ENCODE peak calls at places on chromosome 20, in nine cellular contexts. M is GM23338, S is sigmoid colon, A is transverse colon, P is stomach, L is HL-60, I is Panc1, W is K562, R is breast epithelium. H is an unnamed sample.

GRCh38 chr20:24340933-24341332 is 128.5 kb upstream of the SYNDIG1 start:
- DNase-seq in S (no peak), I (no peak), W (no peak), M (no peak), A (no peak), R (no peak), P (no peak), L (no peak), H (no peak)

GRCh38 chr20:45952861-45953260 is 18.4 kb downstream of the PCIF1 start:
- DNase-seq in A (no peak), R (no peak), S (no peak), P (no peak), W (no peak), M (no peak), L (no peak), I (no peak), H (peak; percentile 56)

GRCh38 chr20:59955131-59955796 is 3.0 kb upstream of the CDH26 start:
- DNase-seq in P (no peak), S (no peak), L (no peak), M (peak; percentile 52), I (no peak), R (no peak), A (no peak), W (peak; percentile 17), H (no peak)

GRCh38 chr20:52379723-52380336 is 188.3 kb upstream of the ZFP64 start:
- DNase-seq in P (peak; percentile 66), R (no peak), L (no peak), W (peak; percentile 44), I (peak; percentile 25), A (peak; percentile 26), S (no peak), M (peak; percentile 65), H (peak; percentile 68)

GRCh38 chr20:58447733-58448391 is 58.8 kb downstream of the VAPB start:
- DNase-seq in P (peak; percentile 52), L (no peak), M (peak; percentile 89), R (no peak), S (no peak), I (peak; percentile 30), W (peak; percentile 63), A (peak; percentile 55), H (no peak)

GRCh38 chr20:11271319-11271718 is 597.5 kb upstream of the JAG1 start:
- DNase-seq in W (no peak), R (no peak), I (no peak), P (no peak), L (no peak), M (peak; percentile 84), S (no peak), A (no peak), H (no peak)

GRCh38 chr20:24136659-24137246 is 148.2 kb upstream of the GGTLC1 start:
- DNase-seq in A (no peak), W (no peak), I (no peak), M (no peak), R (no peak), S (peak; percentile 41), L (no peak), P (no peak), H (no peak)

GRCh38 chr20:63125893-63126601 is 89.9 kb downstream of the YTHDF1 start:
- DNase-seq in W (no peak), S (peak; percentile 47), M (no peak), I (no peak), A (no peak), L (no peak), R (no peak), P (no peak), H (peak; percentile 61)

GRCh38 chr20:32083469-32083868 is 26.0 kb upstream of the TM9SF4 start:
- DNase-seq in I (no peak), W (no peak), A (no peak), S (no peak), M (no peak), P (no peak), R (no peak), L (no peak), H (no peak)

GRCh38 chr20:52945268-52945667 is 26.9 kb upstream of the TSHZ2 start:
- DNase-seq in S (no peak), W (no peak), A (no peak), L (no peak), R (no peak), I (no peak), P (no peak), M (no peak), H (no peak)

GRCh38 chr20:51310216-51310615 is 232.3 kb downstream of the NFATC2 start:
- DNase-seq in M (no peak), I (no peak), W (no peak), L (no peak), P (no peak), S (no peak), R (no peak), A (no peak), H (no peak)
- TF ChIP-seq POLR2AphosphoS5 in M (no peak), I (no peak), W (no peak), L (no peak), P (no peak), S (no peak), R (no peak), A (no peak), H (no peak)

DNA sequence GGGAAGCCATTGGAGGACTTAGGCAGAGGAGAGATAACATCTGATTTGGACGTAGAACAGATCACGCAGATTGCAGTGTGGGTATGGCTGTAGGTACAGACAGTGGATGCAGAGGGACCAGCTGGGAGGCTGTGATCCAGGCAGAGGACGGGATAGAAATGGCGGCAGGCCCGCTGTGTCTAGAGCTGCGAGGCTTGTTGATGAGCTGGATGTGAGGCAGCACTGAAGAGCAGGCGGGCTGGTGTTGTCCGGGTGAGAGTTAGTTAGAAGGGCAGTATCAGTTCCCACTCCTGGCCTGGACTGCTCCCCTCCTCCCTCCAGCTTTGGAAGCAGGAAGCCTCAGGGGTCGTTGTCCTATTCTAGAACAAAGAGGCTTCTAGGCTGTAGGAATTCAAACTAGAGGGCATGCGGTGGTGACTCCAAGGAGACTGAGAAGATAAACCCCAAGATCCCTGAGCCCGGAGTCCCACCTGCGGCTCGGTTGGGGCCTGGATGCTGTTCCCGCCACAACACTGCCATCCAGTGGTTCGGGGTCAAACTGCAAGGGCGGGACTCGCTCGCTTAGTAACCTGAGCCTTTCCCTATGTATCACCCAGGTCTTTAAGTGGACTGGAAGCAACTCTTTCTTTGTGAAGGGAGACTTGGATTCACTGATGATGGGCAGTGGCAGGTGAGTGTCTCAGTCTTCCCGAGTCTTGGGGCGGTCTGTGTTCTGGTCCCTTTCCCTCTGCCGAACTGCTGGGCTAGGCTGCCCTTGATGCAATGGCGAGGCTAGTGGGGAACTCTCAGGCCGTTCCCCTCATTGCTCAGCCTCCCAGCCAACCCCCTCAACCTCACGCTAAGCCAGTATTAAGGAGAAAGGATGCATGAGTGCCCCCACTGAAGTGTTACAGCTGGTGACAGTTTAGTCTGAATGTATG is 11.2 kb downstream of the TLDC2 start:
- DNase-seq in R (peak; percentile 68), S (peak; percentile 91), I (peak; percentile 71), M (peak; percentile 96), A (peak; percentile 91), L (peak; percentile 37), W (peak; percentile 89), P (peak; percentile 87), H (peak; percentile 92)
- TF ChIP-seq POLR2AphosphoS5 in R (no peak), S (peak; percentile 19), I (no peak), M (peak; percentile 13), A (no peak), L (no peak), W (no peak), P (no peak), H (peak; percentile 65)

DNA sequence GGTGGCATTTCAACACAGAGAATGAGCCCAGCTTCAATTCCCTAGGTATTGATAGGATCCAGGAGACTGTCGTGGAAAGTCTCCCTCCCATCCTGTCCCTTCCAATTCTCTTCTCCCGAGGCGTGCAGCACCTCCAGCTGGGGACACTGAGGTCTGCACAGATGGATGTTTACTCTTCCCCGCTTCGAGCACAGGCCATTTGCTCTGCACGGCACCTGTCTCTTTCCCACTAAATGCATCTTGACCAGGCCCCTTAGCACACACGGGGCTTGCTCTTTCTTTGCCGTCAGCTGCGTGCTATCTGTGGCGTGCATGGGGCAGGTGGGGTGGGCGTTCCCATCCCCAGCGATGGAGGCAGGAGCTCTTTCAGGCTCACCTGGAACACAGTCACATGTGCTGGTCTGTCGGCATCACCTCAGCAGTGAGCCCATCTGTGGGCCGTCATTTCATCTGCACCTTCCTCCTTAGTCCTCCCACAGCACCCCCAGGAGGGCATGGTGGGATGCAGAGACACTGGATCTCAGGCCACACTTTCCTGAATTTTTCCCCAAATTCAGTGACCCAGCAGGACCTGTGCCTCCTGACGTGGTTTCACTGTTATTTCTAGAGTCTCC is 35.1 kb downstream of the RBM38 start:
- DNase-seq in M (no peak), L (no peak), A (no peak), P (no peak), I (no peak), S (no peak), W (no peak), R (no peak), H (peak; percentile 54)
- TF ChIP-seq POLR2AphosphoS5 in M (no peak), L (no peak), A (no peak), P (no peak), I (no peak), S (no peak), W (no peak), R (no peak), H (no peak)

DNA sequence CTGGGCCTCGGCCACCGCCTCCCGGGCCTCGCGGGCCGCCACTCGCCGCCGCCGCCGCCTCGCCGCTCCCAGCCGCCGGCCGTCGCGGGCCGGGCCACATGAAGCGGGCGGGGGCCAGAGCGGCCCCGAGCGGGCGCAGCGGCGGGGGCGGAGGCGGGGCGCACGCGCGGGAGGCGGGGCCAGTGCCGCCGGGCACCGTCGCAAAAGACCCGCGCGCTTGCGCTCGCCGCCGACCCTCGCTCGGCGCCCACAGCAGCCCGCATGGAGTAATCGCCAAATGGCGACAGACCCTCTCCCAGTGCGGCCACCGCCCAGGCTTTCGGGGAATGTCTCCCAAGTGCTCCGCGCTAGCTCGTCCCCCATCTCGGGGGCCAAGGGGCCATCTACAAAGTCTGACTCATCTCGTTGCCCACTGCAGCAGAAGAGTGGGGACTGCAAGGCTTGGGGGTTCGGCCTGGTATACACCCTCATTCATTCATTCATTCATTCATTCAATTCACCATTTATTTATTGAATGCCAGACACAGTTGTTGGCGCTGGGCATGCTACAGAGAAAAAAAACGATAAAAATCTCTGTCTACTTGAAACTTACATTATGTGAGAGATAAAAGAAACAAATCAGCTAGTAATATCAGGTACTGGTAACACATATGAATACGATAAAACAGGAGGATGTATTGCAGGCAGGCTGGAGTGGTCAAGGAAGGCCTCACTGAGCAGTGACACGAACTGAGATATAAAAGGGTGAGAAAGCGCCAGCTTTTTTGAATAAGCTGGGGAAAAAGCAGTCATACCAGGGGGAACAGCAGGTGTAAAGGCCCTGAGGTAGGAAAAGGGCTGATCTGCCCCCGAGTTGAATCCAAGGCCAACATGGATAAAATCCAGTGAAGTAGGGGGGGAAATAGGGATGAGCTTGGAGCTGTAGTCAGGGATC is at the start of gene B4GALT5:
- DNase-seq in W (peak; percentile 94), L (peak; percentile 90), R (peak; percentile 28), I (peak; percentile 33), M (peak; percentile 95), A (peak; percentile 71), P (peak; percentile 73), S (peak; percentile 82), H (peak; percentile 93)
- TF ChIP-seq POLR2AphosphoS5 in W (peak; percentile 27), L (peak; percentile 60), R (peak; percentile 48), I (peak; percentile 36), M (peak; percentile 36), A (no peak), P (no peak), S (no peak), H (peak; percentile 86)